ENCODE peak calls at places on chromosomes 12 and 14, in eight cellular contexts. One of them, this sample, is unnamed.

GRCh38 chr14:70934502-70935134 is 27.4 kb downstream of the PCNX1 start:
- DNase-seq in heart right ventricle: no peak
- DNase-seq in GM23248: peak; percentile 72
- DNase-seq in A549: no peak
- DNase-seq in transverse colon: no peak
- DNase-seq in cardiac muscle cell: peak; percentile 58
- DNase-seq in fibroblast of lung: peak; percentile 32
- DNase-seq in aorta: no peak
- DNase-seq in this sample: peak; percentile 42

GRCh38 chr14:80781968-80782367 is 159.6 kb downstream of the CEP128 start:
- DNase-seq in heart right ventricle: no peak
- DNase-seq in GM23248: no peak
- DNase-seq in A549: no peak
- DNase-seq in transverse colon: no peak
- DNase-seq in cardiac muscle cell: peak; percentile 9
- DNase-seq in fibroblast of lung: peak; percentile 61
- DNase-seq in aorta: no peak
- DNase-seq in this sample: peak; percentile 6

GRCh38 chr12:24921251-24922038 is 27.5 kb downstream of the BCAT1 start:
- DNase-seq in heart right ventricle: no peak
- DNase-seq in GM23248: peak; percentile 78
- DNase-seq in A549: no peak
- DNase-seq in transverse colon: no peak
- DNase-seq in cardiac muscle cell: peak; percentile 74
- DNase-seq in fibroblast of lung: peak; percentile 62
- DNase-seq in aorta: no peak
- DNase-seq in this sample: no peak

GRCh38 chr12:84397279-84397678 is 515.3 kb downstream of the SLC6A15 start:
- DNase-seq in heart right ventricle: no peak
- DNase-seq in GM23248: peak; percentile 37
- DNase-seq in A549: no peak
- DNase-seq in transverse colon: no peak
- DNase-seq in cardiac muscle cell: peak; percentile 11
- DNase-seq in fibroblast of lung: no peak
- DNase-seq in aorta: no peak
- DNase-seq in this sample: no peak

GRCh38 chr12:111457577-111457976 is 51.9 kb downstream of the SH2B3 start:
- DNase-seq in heart right ventricle: no peak
- DNase-seq in GM23248: no peak
- DNase-seq in A549: no peak
- DNase-seq in transverse colon: no peak
- DNase-seq in cardiac muscle cell: no peak
- DNase-seq in fibroblast of lung: no peak
- DNase-seq in aorta: no peak
- DNase-seq in this sample: no peak

GRCh38 chr14:55851301-55851700 is 266.9 kb upstream of the PELI2 start:
- DNase-seq in heart right ventricle: no peak
- DNase-seq in GM23248: peak; percentile 14
- DNase-seq in A549: no peak
- DNase-seq in transverse colon: no peak
- DNase-seq in cardiac muscle cell: no peak
- DNase-seq in fibroblast of lung: no peak
- DNase-seq in aorta: no peak
- DNase-seq in this sample: no peak

GRCh38 chr14:100780246-100780645 is 45.7 kb upstream of the MEG3 start:
- DNase-seq in heart right ventricle: no peak
- DNase-seq in GM23248: no peak
- DNase-seq in A549: no peak
- DNase-seq in transverse colon: peak; percentile 4
- DNase-seq in cardiac muscle cell: no peak
- DNase-seq in fibroblast of lung: no peak
- DNase-seq in aorta: peak; percentile 57
- DNase-seq in this sample: no peak

GRCh38 chr12:71782007-71782406 is 27.3 kb downstream of the RAB21 start:
- DNase-seq in heart right ventricle: no peak
- DNase-seq in GM23248: no peak
- DNase-seq in A549: no peak
- DNase-seq in transverse colon: no peak
- DNase-seq in cardiac muscle cell: no peak
- DNase-seq in fibroblast of lung: no peak
- DNase-seq in aorta: no peak
- DNase-seq in this sample: no peak

GRCh38 chr12:45439039-45439438 is 223.1 kb downstream of the ANO6 start:
- DNase-seq in heart right ventricle: no peak
- DNase-seq in GM23248: peak; percentile 19
- DNase-seq in A549: peak; percentile 8
- DNase-seq in transverse colon: no peak
- DNase-seq in cardiac muscle cell: no peak
- DNase-seq in fibroblast of lung: peak; percentile 71
- DNase-seq in aorta: no peak
- DNase-seq in this sample: peak; percentile 10

GRCh38 chr14:67736771-67737170 is 35.1 kb downstream of the RDH12 start:
- DNase-seq in heart right ventricle: no peak
- DNase-seq in GM23248: no peak
- DNase-seq in A549: no peak
- DNase-seq in transverse colon: no peak
- DNase-seq in cardiac muscle cell: no peak
- DNase-seq in fibroblast of lung: no peak
- DNase-seq in aorta: no peak
- DNase-seq in this sample: no peak

GRCh38 chr14:104547998-104548700 is 31.4 kb upstream of the C14orf180 start:
- DNase-seq in heart right ventricle: no peak
- DNase-seq in GM23248: no peak
- DNase-seq in A549: no peak
- DNase-seq in transverse colon: no peak
- DNase-seq in cardiac muscle cell: no peak
- DNase-seq in fibroblast of lung: no peak
- DNase-seq in aorta: peak; percentile 62
- DNase-seq in this sample: no peak

GRCh38 chr12:57983150-57983857 is 41.9 kb downstream of the ATP23 start:
- DNase-seq in heart right ventricle: no peak
- DNase-seq in GM23248: peak; percentile 75
- DNase-seq in A549: peak; percentile 68
- DNase-seq in transverse colon: peak; percentile 30
- DNase-seq in cardiac muscle cell: peak; percentile 80
- DNase-seq in fibroblast of lung: peak; percentile 46
- DNase-seq in aorta: no peak
- DNase-seq in this sample: peak; percentile 99

GRCh38 chr14:102939820-102940561 is 17.5 kb downstream of the AMN start:
- DNase-seq in heart right ventricle: no peak
- DNase-seq in GM23248: no peak
- DNase-seq in A549: no peak
- DNase-seq in transverse colon: peak; percentile 73
- DNase-seq in cardiac muscle cell: no peak
- DNase-seq in fibroblast of lung: no peak
- DNase-seq in aorta: no peak
- DNase-seq in this sample: no peak

GRCh38 chr14:99755629-99756603 is 37.3 kb upstream of the EML1 start:
- DNase-seq in heart right ventricle: peak; percentile 85
- DNase-seq in GM23248: peak; percentile 95
- DNase-seq in A549: peak; percentile 82
- DNase-seq in transverse colon: peak; percentile 73
- DNase-seq in cardiac muscle cell: peak; percentile 92
- DNase-seq in fibroblast of lung: peak; percentile 94
- DNase-seq in aorta: peak; percentile 98
- DNase-seq in this sample: no peak

GRCh38 chr12:123924539-123924938 is 48.1 kb downstream of the CCDC92 start:
- DNase-seq in heart right ventricle: no peak
- DNase-seq in GM23248: no peak
- DNase-seq in A549: no peak
- DNase-seq in transverse colon: no peak
- DNase-seq in cardiac muscle cell: no peak
- DNase-seq in fibroblast of lung: no peak
- DNase-seq in aorta: no peak
- DNase-seq in this sample: no peak

GRCh38 chr14:77307099-77307496 is 13.6 kb downstream of the POMT2 start:
- DNase-seq in heart right ventricle: no peak
- DNase-seq in GM23248: peak; percentile 41
- DNase-seq in A549: no peak
- DNase-seq in transverse colon: no peak
- DNase-seq in cardiac muscle cell: no peak
- DNase-seq in fibroblast of lung: no peak
- DNase-seq in aorta: no peak
- DNase-seq in this sample: peak; percentile 84

GRCh38 chr12:14741942-14742341 is 45.5 kb upstream of the GUCY2C start:
- DNase-seq in heart right ventricle: no peak
- DNase-seq in GM23248: no peak
- DNase-seq in A549: no peak
- DNase-seq in transverse colon: no peak
- DNase-seq in cardiac muscle cell: no peak
- DNase-seq in fibroblast of lung: no peak
- DNase-seq in aorta: no peak
- DNase-seq in this sample: no peak

GRCh38 chr14:36663404-36664321 is 2.0 kb downstream of the PAX9 start:
- DNase-seq in heart right ventricle: no peak
- DNase-seq in GM23248: peak; percentile 69
- DNase-seq in A549: no peak
- DNase-seq in transverse colon: no peak
- DNase-seq in cardiac muscle cell: no peak
- DNase-seq in fibroblast of lung: peak; percentile 21
- DNase-seq in aorta: peak; percentile 78
- DNase-seq in this sample: no peak

DNA sequence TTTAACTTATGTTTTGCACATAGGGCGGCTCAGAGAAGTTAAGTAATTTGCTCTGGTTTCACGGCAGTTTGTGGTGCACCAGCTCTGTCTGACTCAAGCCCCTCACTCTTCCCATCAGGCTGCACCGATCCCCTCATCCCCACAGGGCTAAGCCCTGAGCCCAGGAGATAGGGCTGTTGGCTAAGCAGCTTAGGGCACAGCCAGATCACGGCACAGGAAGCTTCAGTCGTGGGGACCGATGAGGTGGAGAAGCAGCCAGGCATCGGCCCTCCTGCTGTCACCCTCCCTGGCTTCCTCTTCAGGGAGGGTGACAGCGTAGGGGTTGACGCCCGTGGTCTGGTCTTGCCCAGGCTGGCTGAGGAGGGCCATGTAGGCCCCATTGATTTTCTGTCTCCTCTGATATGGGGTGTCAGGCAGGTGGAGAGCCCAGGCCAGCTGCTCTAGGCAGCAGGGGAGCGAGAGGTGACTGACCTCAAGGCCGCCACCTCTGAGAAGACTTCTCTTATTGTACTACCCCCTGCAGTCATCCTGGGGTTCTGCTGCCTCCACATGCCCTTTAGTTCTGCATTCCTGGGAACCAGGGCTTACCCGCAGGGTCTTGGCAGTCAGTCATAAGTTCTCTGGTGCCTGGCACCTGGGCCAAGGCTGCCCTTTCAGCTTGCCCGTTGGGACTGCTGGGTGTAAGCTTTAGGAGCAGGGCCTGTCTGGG is 166.4 kb downstream of the TSPAN9 start:
- DNase-seq in heart right ventricle: no peak
- DNase-seq in GM23248: no peak
- DNase-seq in A549: no peak
- DNase-seq in transverse colon: no peak
- DNase-seq in cardiac muscle cell: no peak
- DNase-seq in fibroblast of lung: no peak
- DNase-seq in aorta: no peak
- DNase-seq in this sample: no peak
- H3K4me3 ChIP-seq in heart right ventricle: no peak overlapping the region
- H3K4me3 ChIP-seq in GM23248: no peak overlapping the region
- H3K4me3 ChIP-seq in A549: no peak overlapping the region
- H3K4me3 ChIP-seq in transverse colon: no peak overlapping the region
- H3K4me3 ChIP-seq in cardiac muscle cell: no peak overlapping the region
- H3K4me3 ChIP-seq in fibroblast of lung: no peak overlapping the region
- H3K4me3 ChIP-seq in aorta: no peak overlapping the region
- H3K4me3 ChIP-seq in this sample: no peak overlapping the region

DNA sequence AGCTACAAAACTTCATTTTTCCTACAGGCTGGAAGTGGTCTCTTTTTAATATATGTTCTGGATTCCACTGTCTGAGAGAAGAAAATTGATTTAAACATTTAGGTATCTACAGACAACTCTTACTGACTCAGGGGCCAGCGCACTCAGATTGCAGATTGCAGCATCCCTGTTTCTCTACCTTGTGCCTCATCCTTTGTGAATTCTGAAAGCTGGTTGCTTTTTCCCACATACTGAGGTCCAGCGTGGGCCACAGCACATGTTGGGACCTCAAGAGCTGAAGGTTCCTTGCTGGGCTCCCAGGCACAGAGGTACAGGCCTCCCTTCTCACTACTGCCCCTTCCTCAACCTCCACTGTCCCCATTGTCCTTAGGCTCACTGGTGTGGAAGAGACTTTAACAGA is 101.7 kb upstream of the CCDC175 start:
- DNase-seq in heart right ventricle: no peak
- DNase-seq in GM23248: peak; percentile 3
- DNase-seq in A549: no peak
- DNase-seq in transverse colon: no peak
- DNase-seq in cardiac muscle cell: no peak
- DNase-seq in fibroblast of lung: no peak
- DNase-seq in aorta: no peak
- DNase-seq in this sample: no peak
- H3K27ac ChIP-seq in heart right ventricle: no peak overlapping the region
- H3K27ac ChIP-seq in GM23248: no peak overlapping the region
- H3K27ac ChIP-seq in A549: no peak overlapping the region
- H3K27ac ChIP-seq in transverse colon: no peak overlapping the region
- H3K27ac ChIP-seq in cardiac muscle cell: no peak overlapping the region
- H3K27ac ChIP-seq in fibroblast of lung: no peak overlapping the region
- H3K27ac ChIP-seq in aorta: peak overlapping the region; percentile 99
- H3K27ac ChIP-seq in this sample: no peak overlapping the region

GRCh38 chr14:61417890-61418455 is 96.6 kb downstream of the PRKCH start:
- DNase-seq in heart right ventricle: no peak
- DNase-seq in GM23248: no peak
- DNase-seq in A549: no peak
- DNase-seq in transverse colon: no peak
- DNase-seq in cardiac muscle cell: no peak
- DNase-seq in fibroblast of lung: no peak
- DNase-seq in aorta: no peak
- DNase-seq in this sample: no peak

GRCh38 chr14:61417141-61417540 is 95.8 kb downstream of the PRKCH start:
- DNase-seq in heart right ventricle: no peak
- DNase-seq in GM23248: no peak
- DNase-seq in A549: no peak
- DNase-seq in transverse colon: no peak
- DNase-seq in cardiac muscle cell: no peak
- DNase-seq in fibroblast of lung: no peak
- DNase-seq in aorta: no peak
- DNase-seq in this sample: no peak

GRCh38 chr14:61419201-61419600 is 97.8 kb downstream of the PRKCH start:
- DNase-seq in heart right ventricle: no peak
- DNase-seq in GM23248: no peak
- DNase-seq in A549: no peak
- DNase-seq in transverse colon: no peak
- DNase-seq in cardiac muscle cell: no peak
- DNase-seq in fibroblast of lung: no peak
- DNase-seq in aorta: no peak
- DNase-seq in this sample: no peak

GRCh38 chr14:61418749-61419148 is 97.4 kb downstream of the PRKCH start:
- DNase-seq in heart right ventricle: no peak
- DNase-seq in GM23248: no peak
- DNase-seq in A549: no peak
- DNase-seq in transverse colon: no peak
- DNase-seq in cardiac muscle cell: peak; percentile 10
- DNase-seq in fibroblast of lung: no peak
- DNase-seq in aorta: no peak
- DNase-seq in this sample: no peak

GRCh38 chr14:61416587-61416986 is 95.2 kb downstream of the PRKCH start:
- DNase-seq in heart right ventricle: no peak
- DNase-seq in GM23248: no peak
- DNase-seq in A549: no peak
- DNase-seq in transverse colon: no peak
- DNase-seq in cardiac muscle cell: no peak
- DNase-seq in fibroblast of lung: no peak
- DNase-seq in aorta: no peak
- DNase-seq in this sample: no peak
- H3K4me1 ChIP-seq in heart right ventricle: peaks cover 80% of the 10 kb centered on the region
- H3K4me1 ChIP-seq in GM23248: no peaks in the 10 kb centered on the region
- H3K4me1 ChIP-seq in A549: peaks cover 26% of the 10 kb centered on the region
- H3K4me1 ChIP-seq in transverse colon: no peaks in the 10 kb centered on the region
- H3K4me1 ChIP-seq in cardiac muscle cell: peaks cover 100% of the 10 kb centered on the region
- H3K4me1 ChIP-seq in fibroblast of lung: no peaks in the 10 kb centered on the region
- H3K4me1 ChIP-seq in aorta: no peaks in the 10 kb centered on the region
- H3K4me1 ChIP-seq in this sample: no peaks in the 10 kb centered on the region

GRCh38 chr12:120235369-120236123 is 30.0 kb downstream of the PXN start:
- DNase-seq in heart right ventricle: no peak
- DNase-seq in GM23248: peak; percentile 50
- DNase-seq in A549: peak; percentile 47
- DNase-seq in transverse colon: no peak
- DNase-seq in cardiac muscle cell: no peak
- DNase-seq in fibroblast of lung: no peak
- DNase-seq in aorta: no peak
- DNase-seq in this sample: peak; percentile 94
- H3K4me3 ChIP-seq in heart right ventricle: peak overlapping the region; percentile 16
- H3K4me3 ChIP-seq in GM23248: peak overlapping the region; percentile 19
- H3K4me3 ChIP-seq in A549: no peak overlapping the region
- H3K4me3 ChIP-seq in transverse colon: no peak overlapping the region
- H3K4me3 ChIP-seq in cardiac muscle cell: no peak overlapping the region
- H3K4me3 ChIP-seq in fibroblast of lung: no peak overlapping the region
- H3K4me3 ChIP-seq in aorta: no peak overlapping the region
- H3K4me3 ChIP-seq in this sample: peak overlapping the region; percentile 40

This sample was measured in SJCRH30.